ENCODE peak calls at places on chromosome 1, in ten cellular contexts. One of them, this sample, is unnamed.

GRCh38 chr1:42815938-42816599 is 853 bp upstream of the ERMAP start:
- DNase-seq in keratinocyte: no peak
- DNase-seq in nephron progenitor cell: no peak
- DNase-seq in Kasumi-1: peak
- DNase-seq in SW480: peak
- DNase-seq in D341Med: no peak
- DNase-seq in Calu3: peak
- DNase-seq in globus pallidus: no peak
- DNase-seq in kidney tubule cell: peak
- DNase-seq in breast epithelium: no peak
- DNase-seq in this sample: peak

GRCh38 chr1:201022824-201023516 is 544 bp downstream of the KIF21B start:
- DNase-seq in Calu3: no peak
- DNase-seq in SW480: no peak
- DNase-seq in kidney tubule cell: no peak
- DNase-seq in D341Med: peak
- DNase-seq in breast epithelium: no peak
- DNase-seq in keratinocyte: no peak
- DNase-seq in Kasumi-1: no peak
- DNase-seq in nephron progenitor cell: no peak
- DNase-seq in globus pallidus: no peak
- DNase-seq in this sample: peak

GRCh38 chr1:153774780-153775431 is at the start of gene SLC27A3:
- DNase-seq in globus pallidus: peak
- DNase-seq in Calu3: peak
- DNase-seq in SW480: no peak
- DNase-seq in kidney tubule cell: peak
- DNase-seq in breast epithelium: peak
- DNase-seq in keratinocyte: no peak
- DNase-seq in nephron progenitor cell: peak
- DNase-seq in Kasumi-1: no peak
- DNase-seq in D341Med: peak
- DNase-seq in this sample: no peak

GRCh38 chr1:170863600-170863999 is 71.7 kb upstream of the MROH9 start:
- DNase-seq in keratinocyte: no peak
- DNase-seq in kidney tubule cell: no peak
- DNase-seq in Calu3: no peak
- DNase-seq in Kasumi-1: peak
- DNase-seq in nephron progenitor cell: no peak
- DNase-seq in D341Med: no peak
- DNase-seq in SW480: no peak
- DNase-seq in breast epithelium: no peak
- DNase-seq in globus pallidus: no peak
- DNase-seq in this sample: no peak

GRCh38 chr1:116201921-116202320 is 90.7 kb downstream of the MAB21L3 start:
- DNase-seq in kidney tubule cell: no peak
- DNase-seq in SW480: no peak
- DNase-seq in keratinocyte: no peak
- DNase-seq in nephron progenitor cell: no peak
- DNase-seq in D341Med: no peak
- DNase-seq in Kasumi-1: no peak
- DNase-seq in globus pallidus: no peak
- DNase-seq in breast epithelium: no peak
- DNase-seq in Calu3: no peak
- DNase-seq in this sample: no peak

GRCh38 chr1:65728504-65728903 is 64.2 kb upstream of the PDE4B start:
- DNase-seq in D341Med: no peak
- DNase-seq in Kasumi-1: no peak
- DNase-seq in nephron progenitor cell: no peak
- DNase-seq in keratinocyte: no peak
- DNase-seq in Calu3: no peak
- DNase-seq in breast epithelium: no peak
- DNase-seq in globus pallidus: no peak
- DNase-seq in kidney tubule cell: no peak
- DNase-seq in SW480: no peak
- DNase-seq in this sample: no peak

GRCh38 chr1:6962956-6963915 is 178.0 kb downstream of the CAMTA1 start:
- DNase-seq in keratinocyte: no peak
- DNase-seq in Calu3: peak
- DNase-seq in D341Med: no peak
- DNase-seq in kidney tubule cell: peak
- DNase-seq in SW480: peak
- DNase-seq in nephron progenitor cell: peak
- DNase-seq in Kasumi-1: no peak
- DNase-seq in breast epithelium: peak
- DNase-seq in globus pallidus: no peak
- DNase-seq in this sample: no peak

GRCh38 chr1:161217831-161218230 is 2.7 kb downstream of the FCER1G start:
- DNase-seq in globus pallidus: no peak
- DNase-seq in nephron progenitor cell: no peak
- DNase-seq in Calu3: no peak
- DNase-seq in kidney tubule cell: no peak
- DNase-seq in D341Med: no peak
- DNase-seq in Kasumi-1: no peak
- DNase-seq in SW480: no peak
- DNase-seq in keratinocyte: no peak
- DNase-seq in breast epithelium: no peak
- DNase-seq in this sample: no peak

GRCh38 chr1:182299728-182300581 is 91.6 kb downstream of the GLUL start:
- DNase-seq in globus pallidus: peak
- DNase-seq in Calu3: peak
- DNase-seq in SW480: peak
- DNase-seq in keratinocyte: no peak
- DNase-seq in nephron progenitor cell: no peak
- DNase-seq in Kasumi-1: peak
- DNase-seq in breast epithelium: no peak
- DNase-seq in D341Med: no peak
- DNase-seq in kidney tubule cell: no peak
- DNase-seq in this sample: peak

GRCh38 chr1:20342294-20343148 is 51.8 kb downstream of the VWA5B1 start:
- DNase-seq in globus pallidus: no peak
- DNase-seq in nephron progenitor cell: no peak
- DNase-seq in Calu3: no peak
- DNase-seq in keratinocyte: no peak
- DNase-seq in D341Med: peak
- DNase-seq in Kasumi-1: no peak
- DNase-seq in breast epithelium: no peak
- DNase-seq in kidney tubule cell: no peak
- DNase-seq in SW480: no peak
- DNase-seq in this sample: no peak

GRCh38 chr1:185074307-185074706 is 28.9 kb downstream of the RNF2 start:
- DNase-seq in SW480: no peak
- DNase-seq in D341Med: no peak
- DNase-seq in breast epithelium: no peak
- DNase-seq in globus pallidus: no peak
- DNase-seq in nephron progenitor cell: no peak
- DNase-seq in keratinocyte: no peak
- DNase-seq in kidney tubule cell: peak
- DNase-seq in Calu3: no peak
- DNase-seq in Kasumi-1: no peak
- DNase-seq in this sample: no peak

GRCh38 chr1:31712041-31712440 is 8.2 kb upstream of the COL16A1 start:
- DNase-seq in nephron progenitor cell: no peak
- DNase-seq in globus pallidus: no peak
- DNase-seq in SW480: no peak
- DNase-seq in Calu3: no peak
- DNase-seq in kidney tubule cell: no peak
- DNase-seq in Kasumi-1: no peak
- DNase-seq in keratinocyte: no peak
- DNase-seq in D341Med: no peak
- DNase-seq in breast epithelium: no peak
- DNase-seq in this sample: no peak